ENCODE peak calls at places on chromosome 1, in seven cellular contexts. M is astrocyte of the spinal cord, K is BJ, G is kidney, V is aorta, N is foreskin fibroblast, L is LNCaP clone FGC. Q is an unnamed sample.

GRCh38 chr1:197774691-197775281 is 494 bp downstream of the DENND1B start:
- DNase-seq in M (peak), K (no peak), G (peak), V (peak), N (peak), L (no peak), Q (no peak)

GRCh38 chr1:178232949-178233348 is 139.0 kb downstream of the RASAL2 start:
- DNase-seq in M (peak), K (peak), G (no peak), V (no peak), N (peak), L (no peak), Q (peak)

GRCh38 chr1:220457982-220458381 is 70.0 kb upstream of the MARK1 start:
- DNase-seq in M (no peak), K (no peak), G (no peak), V (no peak), N (no peak), L (no peak), Q (peak)

GRCh38 chr1:38009088-38009840 is 3.3 kb upstream of the UTP11 start:
- DNase-seq in M (peak), K (no peak), G (no peak), V (peak), N (peak), L (no peak), Q (peak)

GRCh38 chr1:66350001-66350547 is 183.9 kb upstream of the SGIP1 start:
- DNase-seq in M (peak), K (no peak), G (no peak), V (no peak), N (no peak), L (no peak), Q (no peak)

GRCh38 chr1:84382127-84382526 is 16.2 kb upstream of the DNASE2B start:
- DNase-seq in M (no peak), K (no peak), G (no peak), V (no peak), N (no peak), L (no peak), Q (peak)

GRCh38 chr1:25922633-25923567 is 16.7 kb upstream of the STMN1 start:
- DNase-seq in M (peak), K (no peak), G (peak), V (peak), N (no peak), L (no peak), Q (no peak)

GRCh38 chr1:162035241-162035640 is 11.6 kb upstream of the OLFML2B start:
- DNase-seq in M (no peak), K (no peak), G (peak), V (no peak), N (no peak), L (no peak), Q (peak)

GRCh38 chr1:234963180-234963903 is 165.3 kb downstream of the TOMM20 start:
- DNase-seq in M (peak), K (peak), G (peak), V (peak), N (peak), L (no peak), Q (peak)

DNA sequence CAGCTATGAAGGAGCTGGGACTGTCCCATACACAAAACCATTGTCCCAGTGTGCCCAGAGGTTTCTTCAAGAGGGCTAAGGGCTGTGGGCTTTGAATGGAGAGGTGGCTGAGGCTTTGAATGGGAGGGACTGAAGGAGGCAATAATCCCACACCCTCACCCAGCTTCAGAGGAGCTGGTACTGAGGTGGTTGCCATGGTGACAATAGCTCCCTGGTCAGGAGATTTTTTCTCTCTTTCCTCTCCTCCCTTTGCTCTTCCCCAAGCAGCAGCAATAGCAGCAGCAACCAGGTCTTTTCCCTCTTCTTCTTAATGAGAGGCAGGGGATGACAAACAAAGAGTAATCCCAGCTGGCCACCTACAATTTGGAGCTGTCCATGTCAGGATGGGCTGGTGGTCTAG is 1.6 kb downstream of the HPCAL4 start:
- DNase-seq in M (no peak), K (no peak), G (no peak), V (no peak), N (no peak), L (no peak), Q (no peak)
- H3K4me3 ChIP-seq in M (no peak), K (no peak), G (no peak), V (no peak), N (no peak), L (no peak), Q (no peak)

GRCh38 chr1:201888282-201889033 is at the start of gene SHISA4:
- DNase-seq in M (peak), K (no peak), G (peak), V (peak), N (peak), L (peak), Q (peak)

GRCh38 chr1:201890806-201891450 is 2.2 kb downstream of the SHISA4 start:
- DNase-seq in M (no peak), K (no peak), G (no peak), V (no peak), N (no peak), L (no peak), Q (no peak)

GRCh38 chr1:201890223-201890622 is 1.5 kb downstream of the SHISA4 start:
- DNase-seq in M (no peak), K (no peak), G (no peak), V (no peak), N (no peak), L (no peak), Q (no peak)

GRCh38 chr1:201887116-201887866 is 1.4 kb upstream of the SHISA4 start:
- DNase-seq in M (no peak), K (no peak), G (no peak), V (no peak), N (no peak), L (no peak), Q (no peak)

DNA sequence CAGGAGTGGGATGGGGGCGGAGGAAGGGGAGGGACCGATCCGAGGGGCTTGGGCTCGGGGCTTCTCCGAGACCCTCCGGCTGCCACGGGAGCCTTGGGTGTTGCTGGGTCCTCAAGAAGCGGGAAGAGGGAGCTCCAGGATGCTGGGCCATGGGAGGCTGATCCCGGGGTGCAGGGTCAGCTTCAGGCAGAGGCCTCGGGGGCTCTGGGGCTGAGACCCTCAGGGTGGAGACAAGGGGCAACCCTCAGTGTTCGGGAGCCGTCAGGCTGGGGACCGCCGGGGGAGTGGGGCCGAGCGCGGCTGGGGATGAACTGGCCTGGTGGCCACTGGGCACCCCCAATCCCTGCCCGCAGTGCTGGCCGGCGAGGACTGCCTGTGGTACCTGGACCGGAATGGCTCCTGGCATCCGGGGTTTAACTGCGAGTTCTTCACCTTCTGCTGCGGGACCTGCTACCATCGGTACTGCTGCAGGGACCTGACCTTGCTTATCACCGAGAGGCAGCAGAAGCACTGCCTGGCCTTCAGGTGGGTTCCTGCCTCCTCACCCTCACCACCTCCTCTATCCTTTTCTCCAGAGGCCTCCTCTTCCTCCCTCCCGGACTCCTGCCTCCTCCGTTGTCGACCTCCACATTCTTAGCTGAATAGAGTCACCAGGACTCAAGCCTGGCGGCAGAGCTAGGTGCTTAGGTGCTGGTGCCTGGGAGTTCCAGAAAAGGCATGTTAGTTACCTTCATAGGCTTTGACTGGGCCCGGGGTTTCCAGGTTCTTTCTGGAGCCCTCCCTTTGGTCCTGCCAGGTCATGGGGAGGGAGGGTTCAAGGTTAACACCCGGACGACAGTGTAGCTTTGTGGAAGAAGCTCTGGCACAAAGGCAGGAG is 632 bp downstream of the SHISA4 start:
- DNase-seq in M (no peak), K (no peak), G (peak), V (no peak), N (no peak), L (no peak), Q (no peak)
- H3K4me3 ChIP-seq in M (peak), K (peak), G (peak), V (peak), N (peak), L (peak), Q (peak)

DNA sequence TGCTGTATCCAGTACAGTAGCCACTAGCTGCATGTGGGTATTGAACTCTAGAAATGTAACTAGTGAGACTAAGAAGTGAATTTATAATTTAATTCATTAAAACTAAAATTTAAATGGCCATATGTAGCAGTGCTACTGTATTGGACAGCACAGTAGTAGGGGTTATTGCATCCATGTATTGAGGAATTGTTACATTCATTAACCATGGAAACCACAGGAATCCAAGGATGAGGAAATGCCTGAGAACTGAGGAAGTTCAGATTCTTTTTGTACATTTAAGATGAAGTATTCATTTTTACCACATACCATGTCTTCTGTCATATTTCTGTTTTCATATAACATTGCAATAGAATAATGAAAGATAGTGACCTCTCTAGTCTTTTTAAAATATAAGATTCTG is 2.6 kb downstream of the MTF2 start:
- DNase-seq in M (peak), K (no peak), G (no peak), V (no peak), N (peak), L (no peak), Q (peak)
- H3K4me3 ChIP-seq in M (peak), K (no peak), G (no peak), V (no peak), N (peak), L (no peak), Q (no peak)

DNA sequence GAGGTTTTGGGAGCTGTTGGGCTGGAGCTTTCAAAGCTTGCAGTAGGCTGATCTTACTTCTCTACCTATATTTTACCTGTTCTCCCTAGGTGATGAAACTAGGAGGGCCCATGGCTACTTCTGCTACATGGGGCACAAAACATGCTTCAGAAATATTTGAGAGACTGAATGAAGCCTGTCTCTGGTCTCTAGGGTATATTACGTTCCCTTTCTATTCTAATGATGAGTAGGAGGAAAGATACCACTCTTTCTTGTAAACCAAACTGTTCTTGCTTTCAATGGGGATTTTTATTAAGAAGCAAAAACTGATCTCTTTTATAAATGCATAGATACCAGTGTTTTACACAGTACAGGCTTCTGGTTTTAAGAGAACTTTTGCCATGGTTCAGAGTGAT is 103.1 kb downstream of the GALNT2 start:
- DNase-seq in M (no peak), K (no peak), G (no peak), V (no peak), N (no peak), L (no peak), Q (no peak)
- H3K4me3 ChIP-seq in M (no peak), K (no peak), G (no peak), V (no peak), N (no peak), L (no peak), Q (no peak)

GRCh38 chr1:40313958-40314720 is 2.9 kb downstream of the COL9A2 start:
- DNase-seq in M (no peak), K (no peak), G (no peak), V (no peak), N (no peak), L (no peak), Q (no peak)
- H3K4me3 ChIP-seq in M (no peak), K (no peak), G (no peak), V (no peak), N (no peak), L (no peak), Q (no peak)

Q was measured in bronchial epithelial cell.